ENCODE peak calls at places on chromosomes 2 and 18, in four cellular contexts. E is cardiac muscle cell, F is right lobe of liver, U is body of pancreas. P is an unnamed sample.

GRCh38 chr2:162092656-162093556 is 18.9 kb upstream of the DPP4 start:
- DNase-seq in E (peak), U (no peak), F (no peak), P (peak)

GRCh38 chr2:183709829-183710228 is 585.6 kb downstream of the NUP35 start:
- DNase-seq in U (no peak), E (no peak), F (no peak), P (no peak)

GRCh38 chr18:79887181-79888000 is 64.1 kb downstream of the SLC66A2 start:
- DNase-seq in U (no peak), E (no peak), F (peak), P (no peak)

GRCh38 chr2:83081835-83082522 is 1377.1 kb downstream of the SUCLG1 start:
- DNase-seq in U (no peak), E (peak), F (no peak), P (peak)

GRCh38 chr2:240646061-240646899 is 21.0 kb downstream of the GPR35 start:
- DNase-seq in F (no peak), E (no peak), U (no peak), P (no peak)

GRCh38 chr18:73564073-73564472 is 583.6 kb downstream of the FBXO15 start:
- DNase-seq in E (peak), F (no peak), U (no peak), P (peak)

GRCh38 chr2:235347691-235348090 is 146.2 kb upstream of the AGAP1 start:
- DNase-seq in U (no peak), E (peak), F (no peak), P (peak)

GRCh38 chr2:9263388-9263787 is 56.8 kb downstream of the ASAP2 start:
- DNase-seq in F (no peak), U (no peak), E (peak), P (no peak)

GRCh38 chr2:159712929-159713575 is 746 bp downstream of the MARCHF7 start:
- DNase-seq in F (no peak), E (no peak), U (no peak), P (no peak)

GRCh38 chr2:48852938-48853337 is 97.4 kb upstream of the LHCGR start:
- DNase-seq in U (no peak), E (peak), F (no peak), P (no peak)

GRCh38 chr2:127377262-127377661 is 10.5 kb downstream of the MAP3K2 start:
- DNase-seq in U (no peak), E (no peak), F (no peak), P (no peak)

GRCh38 chr2:61993422-61994024 is 88.0 kb downstream of the COMMD1 start:
- DNase-seq in E (peak), U (no peak), F (no peak), P (peak)

GRCh38 chr18:9329471-9329870 is 5.1 kb upstream of the TWSG1 start:
- DNase-seq in F (no peak), E (no peak), U (no peak), P (no peak)

GRCh38 chr2:208248601-208249000 is 6.3 kb downstream of the IDH1 start:
- DNase-seq in U (no peak), F (no peak), E (no peak), P (no peak)

GRCh38 chr18:79944746-79945117 is 6.7 kb downstream of the SLC66A2 start:
- DNase-seq in F (no peak), U (no peak), E (no peak), P (no peak)

GRCh38 chr2:182642328-182642727 is 73.7 kb upstream of the DNAJC10 start:
- DNase-seq in E (peak), U (peak), F (no peak), P (peak)

GRCh38 chr2:238024986-238025385 is 35.8 kb upstream of the SCLY start:
- DNase-seq in F (no peak), E (peak), U (no peak), P (no peak)

GRCh38 chr18:46343940-46344372 is 239.8 kb downstream of the HAUS1 start:
- DNase-seq in F (peak), U (peak), E (no peak), P (peak)

GRCh38 chr18:54090856-54091255 is 133.6 kb downstream of the MBD2 start:
- DNase-seq in U (no peak), F (no peak), E (no peak), P (no peak)

GRCh38 chr2:225379861-225380260 is 19.6 kb upstream of the NYAP2 start:
- DNase-seq in U (no peak), F (no peak), E (no peak), P (no peak)

GRCh38 chr2:48088994-48089393 is 182.7 kb upstream of the FBXO11 start:
- DNase-seq in E (no peak), F (no peak), U (no peak), P (no peak)

GRCh38 chr18:3920832-3921231 is 470.9 kb downstream of the TGIF1 start:
- DNase-seq in U (no peak), E (no peak), F (no peak), P (no peak)

GRCh38 chr2:151691621-151692020 is 42.7 kb downstream of the NEB start:
- DNase-seq in U (no peak), F (no peak), E (no peak), P (no peak)

GRCh38 chr2:60299179-60299578 is 254.3 kb downstream of the BCL11A start:
- DNase-seq in U (peak), F (no peak), E (no peak), P (no peak)

GRCh38 chr2:173196638-173197037 is 121.0 kb downstream of the MAP3K20 start:
- DNase-seq in U (no peak), F (no peak), E (no peak), P (no peak)

GRCh38 chr2:207792244-207792785 is 22.6 kb upstream of the FZD5 start:
- DNase-seq in E (peak), F (no peak), U (peak), P (peak)

GRCh38 chr2:219687266-219687665 is 59.8 kb downstream of the SLC4A3 start:
- DNase-seq in F (no peak), E (peak), U (no peak), P (no peak)

GRCh38 chr2:4618630-4619228 is 915.4 kb downstream of the DCDC2C start:
- DNase-seq in U (no peak), F (no peak), E (no peak), P (no peak)

GRCh38 chr2:129794116-129794515 is 185.3 kb upstream of the RAB6C start:
- DNase-seq in U (no peak), F (no peak), E (no peak), P (no peak)

GRCh38 chr18:74251297-74252031 is 40.3 kb downstream of the CYB5A start:
- DNase-seq in U (no peak), F (no peak), E (peak), P (peak)

GRCh38 chr2:40448476-40449079 is 3.3 kb downstream of the SLC8A1 start:
- DNase-seq in F (no peak), U (no peak), E (peak), P (no peak)

GRCh38 chr2:9573840-9574239 is 18.2 kb upstream of the ADAM17 start:
- DNase-seq in U (no peak), E (no peak), F (no peak), P (no peak)

GRCh38 chr2:9631484-9631819 is 655 bp upstream of the YWHAQ start:
- DNase-seq in F (no peak), E (no peak), U (no peak), P (no peak)

GRCh38 chr2:204453730-204454167 is 91.5 kb upstream of the PARD3B start:
- DNase-seq in E (peak), F (no peak), U (peak), P (no peak)

GRCh38 chr2:204447722-204448121 is 97.6 kb upstream of the PARD3B start:
- DNase-seq in E (no peak), F (no peak), U (no peak), P (no peak)

GRCh38 chr2:204454672-204455380 is 90.4 kb upstream of the PARD3B start:
- DNase-seq in E (no peak), F (no peak), U (no peak), P (no peak)

GRCh38 chr2:204451766-204452165 is 93.5 kb upstream of the PARD3B start:
- DNase-seq in U (no peak), E (no peak), F (no peak), P (no peak)

GRCh38 chr2:204452464-204453023 is 92.7 kb upstream of the PARD3B start:
- DNase-seq in E (peak), U (peak), F (no peak), P (peak)
- H3K27ac ChIP-seq in E (peak), U (no peak), F (no peak), P (no peak)

GRCh38 chr2:1563943-1564342 is 150.7 kb downstream of the TPO start:
- DNase-seq in E (no peak), U (no peak), F (no peak), P (no peak)

GRCh38 chr2:1561793-1562521 is 148.7 kb downstream of the TPO start:
- DNase-seq in E (no peak), U (no peak), F (no peak), P (no peak)

GRCh38 chr2:1567556-1568344 is 154.5 kb downstream of the TPO start:
- DNase-seq in E (no peak), F (no peak), U (no peak), P (no peak)

GRCh38 chr2:1563084-1563857 is 150.0 kb downstream of the TPO start:
- DNase-seq in U (no peak), F (no peak), E (no peak), P (no peak)

GRCh38 chr2:1564506-1564905 is 151.2 kb downstream of the TPO start:
- DNase-seq in F (no peak), E (no peak), U (no peak), P (no peak)
- H3K27ac ChIP-seq in F (no peak), E (no peak), U (no peak), P (no peak)

GRCh38 chr2:27888790-27889189 is 1.4 kb downstream of the RBKS start:
- DNase-seq in E (peak), U (no peak), F (no peak), P (no peak)
- H3K27ac ChIP-seq in E (no peak), U (no peak), F (no peak), P (no peak)

GRCh38 chr18:28766721-28767120 is 589.8 kb upstream of the CDH2 start:
- DNase-seq in F (no peak), E (no peak), U (no peak), P (no peak)
- H3K27ac ChIP-seq in F (no peak), E (no peak), U (no peak), P (no peak)

GRCh38 chr2:54577035-54577434 is 120.9 kb downstream of the SPTBN1 start:
- DNase-seq in U (peak), F (peak), E (no peak), P (no peak)
- H3K27ac ChIP-seq in U (peak), F (peak), E (no peak), P (no peak)

GRCh38 chr2:43082878-43083261 is 143.5 kb downstream of the ZFP36L2 start:
- DNase-seq in E (no peak), F (no peak), U (no peak), P (no peak)
- H3K27ac ChIP-seq in E (peak), F (peak), U (peak), P (peak)

GRCh38 chr2:32715391-32715841 is 87.6 kb downstream of the TTC27 start:
- DNase-seq in E (no peak), U (no peak), F (no peak), P (peak)

GRCh38 chr2:32718752-32719151 is 90.9 kb downstream of the TTC27 start:
- DNase-seq in E (no peak), F (no peak), U (no peak), P (no peak)

GRCh38 chr2:32714521-32714920 is 86.7 kb downstream of the TTC27 start:
- DNase-seq in U (no peak), F (no peak), E (no peak), P (no peak)

GRCh38 chr2:32716598-32716997 is 88.7 kb downstream of the TTC27 start:
- DNase-seq in F (no peak), E (no peak), U (no peak), P (no peak)

GRCh38 chr2:32715981-32716380 is 88.1 kb downstream of the TTC27 start:
- DNase-seq in F (no peak), U (no peak), E (no peak), P (peak)
- H3K27ac ChIP-seq in F (no peak), U (no peak), E (no peak), P (no peak)

GRCh38 chr2:239113592-239113991 is 265.7 kb downstream of the TWIST2 start:
- DNase-seq in F (no peak), E (no peak), U (no peak), P (no peak)

GRCh38 chr2:239114616-239115265 is 266.9 kb downstream of the TWIST2 start:
- DNase-seq in E (peak), F (no peak), U (no peak), P (no peak)

GRCh38 chr2:239114119-239114581 is 266.3 kb downstream of the TWIST2 start:
- DNase-seq in U (peak), F (no peak), E (peak), P (no peak)

GRCh38 chr2:239112127-239112774 is 264.4 kb downstream of the TWIST2 start:
- DNase-seq in E (no peak), U (no peak), F (no peak), P (no peak)

DNA sequence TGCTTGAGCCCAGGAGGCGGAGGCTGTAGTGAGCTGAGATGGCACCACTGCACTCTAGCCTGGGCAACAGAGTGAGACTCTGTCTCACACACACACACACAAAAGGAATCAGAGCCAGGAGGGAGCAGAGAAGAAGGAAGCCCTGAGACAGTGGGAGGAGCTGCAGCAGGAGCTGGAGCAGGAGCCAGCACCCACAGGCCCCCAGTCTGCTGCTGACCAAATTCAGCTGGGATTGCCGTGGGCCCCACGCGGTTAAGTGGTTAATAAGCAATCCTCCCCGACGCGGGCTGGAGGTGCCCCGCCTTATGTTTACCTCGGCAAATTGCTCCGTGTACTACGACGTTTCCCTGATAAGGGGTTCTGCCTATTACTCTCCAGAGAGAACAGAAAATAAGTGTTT is 265.3 kb downstream of the TWIST2 start:
- DNase-seq in E (peak), F (no peak), U (peak), P (no peak)
- H3K27ac ChIP-seq in E (no peak), F (no peak), U (no peak), P (no peak)

GRCh38 chr2:196275646-196276352 is 104.4 kb upstream of the STK17B start:
- DNase-seq in F (no peak), U (no peak), E (no peak), P (no peak)

GRCh38 chr2:196278491-196278911 is 107.1 kb upstream of the STK17B start:
- DNase-seq in F (no peak), E (peak), U (no peak), P (no peak)

GRCh38 chr2:196276421-196276820 is 105.0 kb upstream of the STK17B start:
- DNase-seq in E (no peak), F (no peak), U (no peak), P (no peak)

GRCh38 chr2:196277002-196277401 is 105.6 kb upstream of the STK17B start:
- DNase-seq in E (peak), F (no peak), U (no peak), P (peak)

GRCh38 chr2:196279496-196279895 is 108.1 kb upstream of the STK17B start:
- DNase-seq in F (no peak), E (no peak), U (no peak), P (no peak)
- H3K27ac ChIP-seq in F (no peak), E (no peak), U (no peak), P (no peak)

GRCh38 chr2:239507576-239508258 is 106.9 kb upstream of the HDAC4 start:
- DNase-seq in U (no peak), F (no peak), E (no peak), P (no peak)
- H3K27ac ChIP-seq in U (no peak), F (no peak), E (no peak), P (no peak)